ENCODE peak calls at places on chromosome 5, in four cellular contexts. One of them, this sample, is unnamed.

GRCh38 chr5:9852686-9853085 is 222.5 kb upstream of the TAS2R1 start:
- DNase-seq in HTR-8/SVneo: no peak
- DNase-seq in NCI-H1105 treated with DMSO at 0.1 percent for 48 hours: no peak
- DNase-seq in HT1080: no peak
- DNase-seq in this sample: no peak

GRCh38 chr5:82355921-82356454 is 77.8 kb upstream of the RPS23 start:
- DNase-seq in HT1080: no peak
- DNase-seq in NCI-H1105 treated with DMSO at 0.1 percent for 48 hours: no peak
- DNase-seq in HTR-8/SVneo: no peak
- DNase-seq in this sample: no peak

GRCh38 chr5:135073771-135074345 is 39.8 kb upstream of the PITX1 start:
- DNase-seq in HTR-8/SVneo: no peak
- DNase-seq in NCI-H1105 treated with DMSO at 0.1 percent for 48 hours: peak; percentile 56
- DNase-seq in HT1080: peak; percentile 68
- DNase-seq in this sample: no peak

GRCh38 chr5:10452768-10453331 is 11.2 kb downstream of the ROPN1L start:
- DNase-seq in NCI-H1105 treated with DMSO at 0.1 percent for 48 hours: peak; percentile 68
- DNase-seq in HTR-8/SVneo: peak; percentile 97
- DNase-seq in HT1080: peak; percentile 80
- DNase-seq in this sample: no peak

GRCh38 chr5:57779383-57780223 is 297.0 kb upstream of the ACTBL2 start:
- DNase-seq in HTR-8/SVneo: peak; percentile 61
- DNase-seq in HT1080: peak; percentile 70
- DNase-seq in NCI-H1105 treated with DMSO at 0.1 percent for 48 hours: peak; percentile 33
- DNase-seq in this sample: peak; percentile 36

GRCh38 chr5:141783599-141784296 is 94.5 kb downstream of the PCDH1 start:
- DNase-seq in HTR-8/SVneo: no peak
- DNase-seq in HT1080: no peak
- DNase-seq in NCI-H1105 treated with DMSO at 0.1 percent for 48 hours: no peak
- DNase-seq in this sample: no peak

GRCh38 chr5:61659221-61659696 is 327.2 kb downstream of the ZSWIM6 start:
- DNase-seq in HTR-8/SVneo: no peak
- DNase-seq in HT1080: no peak
- DNase-seq in NCI-H1105 treated with DMSO at 0.1 percent for 48 hours: no peak
- DNase-seq in this sample: peak; percentile 42

GRCh38 chr5:33143405-33144123 is 297.2 kb upstream of the TARS1 start:
- DNase-seq in HTR-8/SVneo: no peak
- DNase-seq in HT1080: no peak
- DNase-seq in NCI-H1105 treated with DMSO at 0.1 percent for 48 hours: no peak
- DNase-seq in this sample: no peak

GRCh38 chr5:123120197-123120596 is 31.2 kb downstream of the PRDM6 start:
- DNase-seq in HT1080: peak; percentile 23
- DNase-seq in HTR-8/SVneo: peak; percentile 40
- DNase-seq in NCI-H1105 treated with DMSO at 0.1 percent for 48 hours: no peak
- DNase-seq in this sample: no peak

GRCh38 chr5:142803428-142804111 is 33.4 kb downstream of the ARHGAP26 start:
- DNase-seq in HT1080: no peak
- DNase-seq in HTR-8/SVneo: no peak
- DNase-seq in NCI-H1105 treated with DMSO at 0.1 percent for 48 hours: no peak
- DNase-seq in this sample: no peak

GRCh38 chr5:5533927-5534326 is 111.5 kb downstream of the ICE1 start:
- DNase-seq in NCI-H1105 treated with DMSO at 0.1 percent for 48 hours: peak; percentile 12
- DNase-seq in HTR-8/SVneo: no peak
- DNase-seq in HT1080: no peak
- DNase-seq in this sample: no peak

GRCh38 chr5:142894749-142895148 is 124.6 kb downstream of the ARHGAP26 start:
- DNase-seq in HTR-8/SVneo: no peak
- DNase-seq in HT1080: peak; percentile 26
- DNase-seq in NCI-H1105 treated with DMSO at 0.1 percent for 48 hours: no peak
- DNase-seq in this sample: no peak

GRCh38 chr5:127892467-127893207 is 189.4 kb downstream of the CCDC192 start:
- DNase-seq in NCI-H1105 treated with DMSO at 0.1 percent for 48 hours: peak; percentile 5
- DNase-seq in HT1080: peak; percentile 75
- DNase-seq in HTR-8/SVneo: peak; percentile 56
- DNase-seq in this sample: no peak

GRCh38 chr5:36458746-36459145 is 147.7 kb upstream of the SLC1A3 start:
- DNase-seq in NCI-H1105 treated with DMSO at 0.1 percent for 48 hours: no peak
- DNase-seq in HTR-8/SVneo: no peak
- DNase-seq in HT1080: no peak
- DNase-seq in this sample: no peak

GRCh38 chr5:7208911-7209310 is 187.0 kb upstream of the ADCY2 start:
- DNase-seq in HTR-8/SVneo: no peak
- DNase-seq in NCI-H1105 treated with DMSO at 0.1 percent for 48 hours: peak; percentile 99
- DNase-seq in HT1080: no peak
- DNase-seq in this sample: no peak

GRCh38 chr5:21164425-21164824 is 1176.4 kb upstream of the CDH18 start:
- DNase-seq in HTR-8/SVneo: no peak
- DNase-seq in HT1080: no peak
- DNase-seq in NCI-H1105 treated with DMSO at 0.1 percent for 48 hours: no peak
- DNase-seq in this sample: no peak